ENCODE peak calls at places on chromosomes 7 and 10, in four cellular contexts. One of them, this sample, is unnamed.
A peak's percentile ranks its signal among the peaks of the same experiment; 100 is the strongest.

GRCh38 chr7:23024454-23024853 is 10.5 kb upstream of the HYCC1 start:
- DNase-seq in posterior cingulate gyrus: no peak
- DNase-seq in kidney epithelial cell: no peak
- DNase-seq in small intestine: no peak
- DNase-seq in this sample: no peak

GRCh38 chr10:16663472-16663871 is 141.8 kb upstream of the C1QL3 start:
- DNase-seq in posterior cingulate gyrus: no peak
- DNase-seq in small intestine: no peak
- DNase-seq in kidney epithelial cell: no peak
- DNase-seq in this sample: no peak

GRCh38 chr10:26311383-26311940 is 94.9 kb downstream of the GAD2 start:
- DNase-seq in small intestine: no peak
- DNase-seq in kidney epithelial cell: no peak
- DNase-seq in posterior cingulate gyrus: no peak
- DNase-seq in this sample: no peak

GRCh38 chr10:84563868-84564267 is 235.5 kb downstream of the CCSER2 start:
- DNase-seq in posterior cingulate gyrus: no peak
- DNase-seq in small intestine: no peak
- DNase-seq in kidney epithelial cell: no peak
- DNase-seq in this sample: no peak

GRCh38 chr10:49056356-49056755 is 59.0 kb downstream of the VSTM4 start:
- DNase-seq in posterior cingulate gyrus: no peak
- DNase-seq in kidney epithelial cell: peak; percentile 12
- DNase-seq in small intestine: no peak
- DNase-seq in this sample: no peak

GRCh38 chr7:95622001-95622549 is 25.8 kb upstream of the PDK4 start:
- DNase-seq in kidney epithelial cell: no peak
- DNase-seq in posterior cingulate gyrus: no peak
- DNase-seq in small intestine: no peak
- DNase-seq in this sample: no peak

GRCh38 chr10:124827474-124827873 is 25.9 kb downstream of the ABRAXAS2 start:
- DNase-seq in posterior cingulate gyrus: no peak
- DNase-seq in small intestine: peak; percentile 39
- DNase-seq in kidney epithelial cell: no peak
- DNase-seq in this sample: no peak

GRCh38 chr10:67306588-67307205 is 380.9 kb downstream of the LRRTM3 start:
- DNase-seq in posterior cingulate gyrus: no peak
- DNase-seq in small intestine: peak; percentile 22
- DNase-seq in kidney epithelial cell: no peak
- DNase-seq in this sample: no peak

GRCh38 chr7:146948708-146949107 is 832.1 kb downstream of the CNTNAP2 start:
- DNase-seq in kidney epithelial cell: no peak
- DNase-seq in posterior cingulate gyrus: no peak
- DNase-seq in small intestine: no peak
- DNase-seq in this sample: no peak

GRCh38 chr10:8061274-8062211 is 7.1 kb downstream of the GATA3 start:
- DNase-seq in kidney epithelial cell: no peak
- DNase-seq in small intestine: peak; percentile 27
- DNase-seq in posterior cingulate gyrus: no peak
- DNase-seq in this sample: no peak

GRCh38 chr10:31076589-31076988 is 44.9 kb upstream of the ZNF438 start:
- DNase-seq in small intestine: no peak
- DNase-seq in kidney epithelial cell: no peak
- DNase-seq in posterior cingulate gyrus: no peak
- DNase-seq in this sample: no peak

GRCh38 chr7:28360739-28361138 is 51.6 kb upstream of the CREB5 start:
- DNase-seq in small intestine: no peak
- DNase-seq in posterior cingulate gyrus: no peak
- DNase-seq in kidney epithelial cell: no peak
- DNase-seq in this sample: no peak

GRCh38 chr7:122604251-122604650 is 94.7 kb downstream of the RNF133 start:
- DNase-seq in kidney epithelial cell: no peak
- DNase-seq in small intestine: no peak
- DNase-seq in posterior cingulate gyrus: no peak
- DNase-seq in this sample: no peak

GRCh38 chr10:2813277-2813676 is 254.1 kb upstream of the PFKP start:
- DNase-seq in kidney epithelial cell: no peak
- DNase-seq in posterior cingulate gyrus: no peak
- DNase-seq in small intestine: peak; percentile 8
- DNase-seq in this sample: no peak

GRCh38 chr7:88239852-88240251 is 20.0 kb upstream of the SRI start:
- DNase-seq in kidney epithelial cell: no peak
- DNase-seq in posterior cingulate gyrus: no peak
- DNase-seq in small intestine: no peak
- DNase-seq in this sample: no peak

GRCh38 chr7:2609001-2609411 is 22.8 kb upstream of the TTYH3 start:
- DNase-seq in kidney epithelial cell: no peak
- DNase-seq in small intestine: peak; percentile 20
- DNase-seq in posterior cingulate gyrus: no peak
- DNase-seq in this sample: no peak